ENCODE peak calls at places on chromosomes 3 and 15, in five cellular contexts. One of them, this sample, is unnamed.

GRCh38 chr15:66829551-66830131 is 127.6 kb downstream of the SMAD6 start:
- DNase-seq in psoas muscle: no peak
- DNase-seq in stimulated activated CD4-positive, alpha-beta T cell treated with anti-CD3 and anti-CD28 coated beads, TNF-alpha, amount 100 ng/mL, for 4 hours: no peak
- DNase-seq in fibroblast of lung: no peak
- DNase-seq in myocyte: no peak
- DNase-seq in this sample: no peak

GRCh38 chr15:21260966-21261395 is 179.3 kb downstream of the POTEB3 start:
- DNase-seq in psoas muscle: peak
- DNase-seq in stimulated activated CD4-positive, alpha-beta T cell treated with anti-CD3 and anti-CD28 coated beads, TNF-alpha, amount 100 ng/mL, for 4 hours: no peak
- DNase-seq in fibroblast of lung: no peak
- DNase-seq in myocyte: no peak
- DNase-seq in this sample: no peak

GRCh38 chr3:187051724-187052364 is 87.5 kb downstream of the RPL39L start:
- DNase-seq in psoas muscle: no peak
- DNase-seq in stimulated activated CD4-positive, alpha-beta T cell treated with anti-CD3 and anti-CD28 coated beads, TNF-alpha, amount 100 ng/mL, for 4 hours: no peak
- DNase-seq in fibroblast of lung: no peak
- DNase-seq in myocyte: no peak
- DNase-seq in this sample: no peak

GRCh38 chr3:155435821-155436220 is 142.3 kb upstream of the STRIT1 start:
- DNase-seq in psoas muscle: no peak
- DNase-seq in stimulated activated CD4-positive, alpha-beta T cell treated with anti-CD3 and anti-CD28 coated beads, TNF-alpha, amount 100 ng/mL, for 4 hours: no peak
- DNase-seq in fibroblast of lung: peak
- DNase-seq in myocyte: no peak
- DNase-seq in this sample: no peak

GRCh38 chr3:39144095-39144747 is 9.2 kb downstream of the CSRNP1 start:
- DNase-seq in psoas muscle: peak
- DNase-seq in stimulated activated CD4-positive, alpha-beta T cell treated with anti-CD3 and anti-CD28 coated beads, TNF-alpha, amount 100 ng/mL, for 4 hours: no peak
- DNase-seq in fibroblast of lung: no peak
- DNase-seq in myocyte: no peak
- DNase-seq in this sample: no peak

GRCh38 chr3:150945226-150945625 is 27.3 kb downstream of the CLRN1 start:
- DNase-seq in psoas muscle: no peak
- DNase-seq in stimulated activated CD4-positive, alpha-beta T cell treated with anti-CD3 and anti-CD28 coated beads, TNF-alpha, amount 100 ng/mL, for 4 hours: no peak
- DNase-seq in fibroblast of lung: peak
- DNase-seq in myocyte: peak
- DNase-seq in this sample: no peak

GRCh38 chr3:177776656-177777055 is 579.4 kb upstream of the TBL1XR1 start:
- DNase-seq in psoas muscle: no peak
- DNase-seq in stimulated activated CD4-positive, alpha-beta T cell treated with anti-CD3 and anti-CD28 coated beads, TNF-alpha, amount 100 ng/mL, for 4 hours: no peak
- DNase-seq in fibroblast of lung: peak
- DNase-seq in myocyte: peak
- DNase-seq in this sample: no peak

GRCh38 chr15:101029971-101030661 is 111.0 kb downstream of the LRRK1 start:
- DNase-seq in psoas muscle: no peak
- DNase-seq in stimulated activated CD4-positive, alpha-beta T cell treated with anti-CD3 and anti-CD28 coated beads, TNF-alpha, amount 100 ng/mL, for 4 hours: no peak
- DNase-seq in fibroblast of lung: no peak
- DNase-seq in myocyte: no peak
- DNase-seq in this sample: peak

GRCh38 chr3:141530133-141530768 is 43.4 kb downstream of the RASA2 start:
- DNase-seq in psoas muscle: no peak
- DNase-seq in stimulated activated CD4-positive, alpha-beta T cell treated with anti-CD3 and anti-CD28 coated beads, TNF-alpha, amount 100 ng/mL, for 4 hours: no peak
- DNase-seq in fibroblast of lung: peak
- DNase-seq in myocyte: peak
- DNase-seq in this sample: no peak

GRCh38 chr15:41772720-41773331 is 1.5 kb upstream of the MAPKBP1 start:
- DNase-seq in psoas muscle: no peak
- DNase-seq in stimulated activated CD4-positive, alpha-beta T cell treated with anti-CD3 and anti-CD28 coated beads, TNF-alpha, amount 100 ng/mL, for 4 hours: no peak
- DNase-seq in fibroblast of lung: peak
- DNase-seq in myocyte: peak
- DNase-seq in this sample: peak

GRCh38 chr3:4977001-4977888 is 2.0 kb upstream of the BHLHE40 start:
- DNase-seq in psoas muscle: peak
- DNase-seq in stimulated activated CD4-positive, alpha-beta T cell treated with anti-CD3 and anti-CD28 coated beads, TNF-alpha, amount 100 ng/mL, for 4 hours: peak
- DNase-seq in fibroblast of lung: peak
- DNase-seq in myocyte: peak
- DNase-seq in this sample: peak

GRCh38 chr3:77102916-77103769 is 63.2 kb downstream of the ROBO2 start:
- DNase-seq in psoas muscle: no peak
- DNase-seq in stimulated activated CD4-positive, alpha-beta T cell treated with anti-CD3 and anti-CD28 coated beads, TNF-alpha, amount 100 ng/mL, for 4 hours: no peak
- DNase-seq in fibroblast of lung: peak
- DNase-seq in myocyte: no peak
- DNase-seq in this sample: no peak

GRCh38 chr3:14523792-14524191 is 16.4 kb downstream of the GRIP2 start:
- DNase-seq in psoas muscle: peak
- DNase-seq in stimulated activated CD4-positive, alpha-beta T cell treated with anti-CD3 and anti-CD28 coated beads, TNF-alpha, amount 100 ng/mL, for 4 hours: no peak
- DNase-seq in fibroblast of lung: peak
- DNase-seq in myocyte: no peak
- DNase-seq in this sample: no peak

GRCh38 chr15:85751731-85752421 is 42.8 kb downstream of the KLHL25 start:
- DNase-seq in psoas muscle: peak
- DNase-seq in stimulated activated CD4-positive, alpha-beta T cell treated with anti-CD3 and anti-CD28 coated beads, TNF-alpha, amount 100 ng/mL, for 4 hours: no peak
- DNase-seq in fibroblast of lung: no peak
- DNase-seq in myocyte: no peak
- DNase-seq in this sample: peak

GRCh38 chr15:30933293-30933692 is 29.6 kb downstream of the FAN1 start:
- DNase-seq in psoas muscle: no peak
- DNase-seq in stimulated activated CD4-positive, alpha-beta T cell treated with anti-CD3 and anti-CD28 coated beads, TNF-alpha, amount 100 ng/mL, for 4 hours: no peak
- DNase-seq in fibroblast of lung: no peak
- DNase-seq in myocyte: no peak
- DNase-seq in this sample: no peak

GRCh38 chr3:30878862-30879261 is 15.6 kb downstream of the GADL1 start:
- DNase-seq in psoas muscle: no peak
- DNase-seq in stimulated activated CD4-positive, alpha-beta T cell treated with anti-CD3 and anti-CD28 coated beads, TNF-alpha, amount 100 ng/mL, for 4 hours: no peak
- DNase-seq in fibroblast of lung: no peak
- DNase-seq in myocyte: no peak
- DNase-seq in this sample: no peak

GRCh38 chr3:47849186-47850061 is 46.5 kb downstream of the DHX30 start:
- DNase-seq in psoas muscle: no peak
- DNase-seq in stimulated activated CD4-positive, alpha-beta T cell treated with anti-CD3 and anti-CD28 coated beads, TNF-alpha, amount 100 ng/mL, for 4 hours: no peak
- DNase-seq in fibroblast of lung: no peak
- DNase-seq in myocyte: no peak
- DNase-seq in this sample: no peak

GRCh38 chr15:84979651-84980050 is 2.0 kb upstream of the PDE8A start:
- DNase-seq in psoas muscle: peak
- DNase-seq in stimulated activated CD4-positive, alpha-beta T cell treated with anti-CD3 and anti-CD28 coated beads, TNF-alpha, amount 100 ng/mL, for 4 hours: no peak
- DNase-seq in fibroblast of lung: no peak
- DNase-seq in myocyte: no peak
- DNase-seq in this sample: peak

GRCh38 chr3:195028877-195029606 is 241.9 kb downstream of the XXYLT1 start:
- DNase-seq in psoas muscle: no peak
- DNase-seq in stimulated activated CD4-positive, alpha-beta T cell treated with anti-CD3 and anti-CD28 coated beads, TNF-alpha, amount 100 ng/mL, for 4 hours: no peak
- DNase-seq in fibroblast of lung: peak
- DNase-seq in myocyte: no peak
- DNase-seq in this sample: no peak

GRCh38 chr3:143216709-143217182 is 97.2 kb downstream of the CHST2 start:
- DNase-seq in psoas muscle: no peak
- DNase-seq in stimulated activated CD4-positive, alpha-beta T cell treated with anti-CD3 and anti-CD28 coated beads, TNF-alpha, amount 100 ng/mL, for 4 hours: no peak
- DNase-seq in fibroblast of lung: no peak
- DNase-seq in myocyte: no peak
- DNase-seq in this sample: no peak

GRCh38 chr3:127455541-127456450 is 134.7 kb downstream of the TPRA1 start:
- DNase-seq in psoas muscle: peak
- DNase-seq in stimulated activated CD4-positive, alpha-beta T cell treated with anti-CD3 and anti-CD28 coated beads, TNF-alpha, amount 100 ng/mL, for 4 hours: peak
- DNase-seq in fibroblast of lung: peak
- DNase-seq in myocyte: peak
- DNase-seq in this sample: peak

GRCh38 chr3:185822221-185822956 is 2.5 kb downstream of the IGF2BP2 start:
- DNase-seq in psoas muscle: no peak
- DNase-seq in stimulated activated CD4-positive, alpha-beta T cell treated with anti-CD3 and anti-CD28 coated beads, TNF-alpha, amount 100 ng/mL, for 4 hours: no peak
- DNase-seq in fibroblast of lung: peak
- DNase-seq in myocyte: no peak
- DNase-seq in this sample: no peak

GRCh38 chr15:67385971-67386370 is 131.4 kb downstream of the IQCH start:
- DNase-seq in psoas muscle: no peak
- DNase-seq in stimulated activated CD4-positive, alpha-beta T cell treated with anti-CD3 and anti-CD28 coated beads, TNF-alpha, amount 100 ng/mL, for 4 hours: no peak
- DNase-seq in fibroblast of lung: no peak
- DNase-seq in myocyte: no peak
- DNase-seq in this sample: no peak

GRCh38 chr3:8884630-8885290 is 78.5 kb downstream of the RAD18 start:
- DNase-seq in psoas muscle: no peak
- DNase-seq in stimulated activated CD4-positive, alpha-beta T cell treated with anti-CD3 and anti-CD28 coated beads, TNF-alpha, amount 100 ng/mL, for 4 hours: no peak
- DNase-seq in fibroblast of lung: peak
- DNase-seq in myocyte: no peak
- DNase-seq in this sample: no peak

This sample was measured in pancreas.